ENCODE peak calls at places on chromosomes 1 and 21, in four cellular contexts. F is mesendoderm; D is naive thymus-derived CD8-positive, alpha-beta T cell; W is activated naive CD4-positive, alpha-beta T cell treated with Interleukin-2 at 50 U/mL for 16 hours. O is an unnamed sample.

GRCh38 chr21:34198232-34199120 is 125.1 kb downstream of the MRPS6 start:
- DNase-seq in F (no peak), W (peak), D (peak), O (no peak)

GRCh38 chr1:18630511-18631495 is at the start of gene PAX7:
- DNase-seq in D (no peak), W (no peak), F (peak), O (no peak)

GRCh38 chr1:199041173-199041914 is 402.5 kb downstream of the PTPRC start:
- DNase-seq in D (no peak), W (no peak), F (peak), O (no peak)

GRCh38 chr1:54117815-54118563 is 34.8 kb downstream of the CDCP2 start:
- DNase-seq in W (no peak), D (no peak), F (no peak), O (no peak)

GRCh38 chr1:192766009-192766625 is 42.7 kb upstream of the RGS2 start:
- DNase-seq in F (no peak), D (no peak), W (no peak), O (no peak)

GRCh38 chr1:204858381-204858821 is 12.3 kb upstream of the NFASC start:
- DNase-seq in W (no peak), F (no peak), D (no peak), O (no peak)

GRCh38 chr1:119146466-119146865 is 6.0 kb upstream of the WARS2 start:
- DNase-seq in W (no peak), D (no peak), F (no peak), O (no peak)

GRCh38 chr1:108670131-108670773 is 9.4 kb upstream of the HENMT1 start:
- DNase-seq in F (no peak), W (no peak), D (no peak), O (no peak)

GRCh38 chr1:9322845-9323244 is 30.2 kb downstream of the SPSB1 start:
- DNase-seq in D (no peak), W (no peak), F (no peak), O (no peak)

O was measured in skeletal muscle cell.